ENCODE peak calls at places on chromosomes 6 and 20, in nine cellular contexts. N, I, H, O, G, Q, Z, B and F are unnamed samples.

GRCh38 chr6:166599158-166599557 is 12.7 kb upstream of the RAMACL start:
- DNase-seq in N (no peak), I (no peak), H (no peak), O (no peak), G (no peak), Q (no peak), Z (no peak), B (no peak), F (no peak)

GRCh38 chr20:33609504-33609903 is 52.6 kb upstream of the C20orf144 start:
- DNase-seq in N (no peak), I (no peak), H (no peak), O (no peak), G (no peak), Q (no peak), Z (no peak), B (no peak), F (no peak)

GRCh38 chr6:24720131-24720603 is 1.2 kb upstream of the C6orf62 start:
- DNase-seq in N (peak), I (peak), H (peak), O (peak), G (peak), Q (peak), Z (no peak), B (peak), F (peak)

GRCh38 chr6:85390775-85391174 is 59.1 kb upstream of the NT5E start:
- DNase-seq in N (no peak), I (no peak), H (no peak), O (no peak), G (peak), Q (no peak), Z (no peak), B (no peak), F (no peak)

GRCh38 chr20:53929974-53930650 is 140.3 kb downstream of the BCAS1 start:
- DNase-seq in N (no peak), I (no peak), H (no peak), O (no peak), G (no peak), Q (no peak), Z (no peak), B (peak), F (no peak)

GRCh38 chr6:125984311-125984710 is 2.0 kb upstream of the TRMT11 start:
- DNase-seq in N (no peak), I (no peak), H (no peak), O (peak), G (peak), Q (no peak), Z (no peak), B (no peak), F (no peak)

GRCh38 chr20:13017235-13017634 is 8.5 kb downstream of the SPTLC3 start:
- DNase-seq in N (no peak), I (no peak), H (no peak), O (no peak), G (peak), Q (no peak), Z (no peak), B (no peak), F (no peak)

GRCh38 chr6:160455484-160456213 is 107.5 kb downstream of the SLC22A3 start:
- DNase-seq in N (peak), I (peak), H (peak), O (peak), G (peak), Q (peak), Z (no peak), B (peak), F (peak)

GRCh38 chr6:42171813-42172595 is 1.2 kb upstream of the GUCA1A start:
- DNase-seq in N (no peak), I (no peak), H (no peak), O (no peak), G (no peak), Q (no peak), Z (no peak), B (no peak), F (no peak)

GRCh38 chr6:155439376-155439775 is 16.3 kb downstream of the NOX3 start:
- DNase-seq in N (no peak), I (no peak), H (no peak), O (no peak), G (no peak), Q (no peak), Z (no peak), B (no peak), F (no peak)

GRCh38 chr6:168301648-168302398 is 17.8 kb downstream of the DACT2 start:
- DNase-seq in N (no peak), I (no peak), H (peak), O (no peak), G (no peak), Q (peak), Z (no peak), B (no peak), F (peak)

GRCh38 chr6:136148051-136148450 is 102.1 kb downstream of the MTFR2 start:
- DNase-seq in N (no peak), I (no peak), H (no peak), O (no peak), G (no peak), Q (no peak), Z (no peak), B (no peak), F (no peak)

GRCh38 chr6:2476376-2476775 is 231.0 kb upstream of the GMDS start:
- DNase-seq in N (no peak), I (no peak), H (no peak), O (no peak), G (peak), Q (peak), Z (no peak), B (no peak), F (no peak)

GRCh38 chr6:148407372-148407771 is 64.7 kb downstream of the SASH1 start:
- DNase-seq in N (no peak), I (no peak), H (no peak), O (peak), G (peak), Q (no peak), Z (peak), B (no peak), F (no peak)

GRCh38 chr6:70547905-70548304 is 18.8 kb upstream of the SDHAF4 start:
- DNase-seq in N (no peak), I (no peak), H (no peak), O (no peak), G (no peak), Q (no peak), Z (no peak), B (no peak), F (no peak)

GRCh38 chr20:58592076-58592695 is 58.9 kb upstream of the STX16 start:
- DNase-seq in N (no peak), I (no peak), H (no peak), O (no peak), G (no peak), Q (no peak), Z (no peak), B (no peak), F (no peak)

GRCh38 chr6:17653198-17653881 is 53.2 kb downstream of the FAM8A1 start:
- DNase-seq in N (no peak), I (no peak), H (no peak), O (no peak), G (no peak), Q (no peak), Z (no peak), B (no peak), F (no peak)

GRCh38 chr6:15793288-15793687 is 130.5 kb upstream of the DTNBP1 start:
- DNase-seq in N (peak), I (no peak), H (no peak), O (peak), G (peak), Q (no peak), Z (no peak), B (no peak), F (no peak)

GRCh38 chr6:9138856-9139426 is 703.6 kb upstream of the SLC35B3 start:
- DNase-seq in N (no peak), I (no peak), H (no peak), O (peak), G (peak), Q (no peak), Z (no peak), B (no peak), F (no peak)

GRCh38 chr20:6395695-6396094 is 272.9 kb upstream of the FERMT1 start:
- DNase-seq in N (no peak), I (no peak), H (no peak), O (peak), G (no peak), Q (no peak), Z (no peak), B (no peak), F (no peak)

GRCh38 chr6:113048741-113049140 is 701.6 kb downstream of the RFPL4B start:
- DNase-seq in N (no peak), I (no peak), H (no peak), O (peak), G (peak), Q (no peak), Z (no peak), B (no peak), F (no peak)

GRCh38 chr6:548517-548916 is 108.4 kb downstream of the HUS1B start:
- DNase-seq in N (no peak), I (no peak), H (no peak), O (no peak), G (no peak), Q (no peak), Z (no peak), B (no peak), F (no peak)

GRCh38 chr6:37306624-37307222 is 47.1 kb upstream of the RNF8 start:
- DNase-seq in N (no peak), I (no peak), H (no peak), O (no peak), G (no peak), Q (no peak), Z (no peak), B (no peak), F (no peak)
- TF ChIP-seq CTCF in N (peak), I (no peak), H (no peak), O (no peak), G (no peak), Q (no peak), Z (no peak), B (peak), F (no peak)

GRCh38 chr6:138945354-138945753 is 42.7 kb downstream of the REPS1 start:
- DNase-seq in N (no peak), I (no peak), H (peak), O (no peak), G (no peak), Q (no peak), Z (no peak), B (no peak), F (no peak)
- TF ChIP-seq CTCF in N (peak), I (no peak), H (no peak), O (no peak), G (no peak), Q (no peak), Z (no peak), B (no peak), F (peak)

DNA sequence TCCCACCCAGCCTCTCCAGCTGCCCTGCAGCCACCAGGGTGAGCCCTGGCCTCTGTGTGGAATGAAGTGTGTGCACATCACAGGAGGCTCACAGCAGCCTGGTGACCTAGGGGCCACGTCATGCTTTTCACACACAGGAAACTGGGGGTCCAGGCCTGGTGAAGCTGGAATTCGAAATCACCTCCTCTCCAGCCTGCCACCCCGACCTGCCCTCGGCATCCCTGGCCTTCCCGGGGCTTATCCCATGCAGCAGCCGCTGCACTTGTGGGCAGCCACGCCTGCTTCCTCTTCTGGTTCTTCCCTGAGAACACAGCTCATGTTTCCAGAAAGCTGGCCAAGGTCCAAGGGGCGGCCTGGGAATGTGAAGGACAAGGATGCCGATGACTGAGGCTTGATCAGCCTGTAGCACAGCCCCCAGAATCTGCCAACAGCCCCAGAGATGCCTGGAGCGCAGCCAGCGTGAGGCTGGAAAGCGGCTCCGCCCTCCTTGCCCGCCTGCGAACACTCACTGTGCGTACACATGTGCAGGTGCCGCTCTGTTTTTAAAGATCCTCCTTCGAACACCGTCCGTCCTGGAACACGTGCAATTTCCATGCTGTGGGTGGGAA is 4.2 kb upstream of the NTSR1 start:
- DNase-seq in N (peak), I (peak), H (peak), O (peak), G (peak), Q (peak), Z (peak), B (no peak), F (peak)
- TF ChIP-seq CTCF in N (no peak), I (no peak), H (no peak), O (no peak), G (no peak), Q (no peak), Z (no peak), B (no peak), F (no peak)

DNA sequence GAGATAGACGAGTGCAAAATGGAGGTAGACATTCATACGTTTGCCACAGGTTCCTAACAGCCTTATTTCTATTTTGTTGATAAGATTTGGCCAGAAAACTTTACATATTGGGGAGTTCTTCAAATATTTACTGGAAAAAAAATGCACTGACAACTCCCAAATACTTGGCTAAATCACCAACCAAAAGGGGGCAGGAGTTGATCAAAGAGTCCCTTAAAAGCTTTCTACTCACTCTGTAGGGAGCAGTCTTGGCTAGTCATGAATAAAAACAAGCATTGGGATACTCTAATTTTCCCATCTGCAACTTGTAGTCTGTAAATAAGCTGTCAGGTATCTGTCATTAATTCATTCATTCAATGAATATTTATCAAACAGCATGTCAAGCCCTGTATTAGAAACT is 18.4 kb downstream of the TENT5A start:
- DNase-seq in N (no peak), I (no peak), H (no peak), O (no peak), G (no peak), Q (no peak), Z (no peak), B (no peak), F (no peak)
- TF ChIP-seq CTCF in N (peak), I (no peak), H (no peak), O (no peak), G (no peak), Q (no peak), Z (no peak), B (peak), F (no peak)

GRCh38 chr6:11769816-11770545 is 8.6 kb downstream of the ADTRP start:
- DNase-seq in N (no peak), I (no peak), H (no peak), O (no peak), G (no peak), Q (peak), Z (no peak), B (no peak), F (no peak)
- TF ChIP-seq CTCF in N (no peak), I (no peak), H (no peak), O (no peak), G (no peak), Q (no peak), Z (no peak), B (no peak), F (no peak)

GRCh38 chr6:32095338-32096086 is 13.6 kb downstream of the TNXB start:
- DNase-seq in N (no peak), I (no peak), H (no peak), O (no peak), G (no peak), Q (no peak), Z (no peak), B (no peak), F (no peak)
- TF ChIP-seq CTCF in N (no peak), I (no peak), H (no peak), O (peak), G (no peak), Q (no peak), Z (no peak), B (no peak), F (no peak)

GRCh38 chr6:140427842-140428241 is 1053.4 kb upstream of the CITED2 start:
- DNase-seq in N (no peak), I (no peak), H (no peak), O (no peak), G (no peak), Q (no peak), Z (no peak), B (no peak), F (no peak)
- TF ChIP-seq CTCF in N (peak), I (no peak), H (no peak), O (no peak), G (no peak), Q (no peak), Z (no peak), B (no peak), F (no peak)